ENCODE peak calls at places on chromosomes 7 and 10, in four cellular contexts. One of them, this sample, is unnamed.

GRCh38 chr10:76743169-76743568 is 894.4 kb downstream of the KCNMA1 start:
- DNase-seq in SW480: no peak
- DNase-seq in vagina: no peak
- DNase-seq in A549: no peak
- DNase-seq in this sample: no peak

GRCh38 chr7:97298561-97298960 is 181.1 kb downstream of the SDHAF3 start:
- DNase-seq in vagina: no peak
- DNase-seq in SW480: no peak
- DNase-seq in A549: peak; percentile 3
- DNase-seq in this sample: no peak

GRCh38 chr7:100983451-100984187 is 14.3 kb downstream of the MUC12 start:
- DNase-seq in SW480: peak; percentile 54
- DNase-seq in A549: peak; percentile 91
- DNase-seq in vagina: no peak
- DNase-seq in this sample: peak; percentile 84

GRCh38 chr10:14186245-14186644 is 144.5 kb downstream of the FRMD4A start:
- DNase-seq in A549: peak; percentile 17
- DNase-seq in SW480: peak; percentile 43
- DNase-seq in vagina: no peak
- DNase-seq in this sample: no peak

GRCh38 chr10:117597216-117597615 is 54.7 kb downstream of the EMX2 start:
- DNase-seq in vagina: no peak
- DNase-seq in SW480: no peak
- DNase-seq in A549: no peak
- DNase-seq in this sample: no peak

GRCh38 chr7:23471090-23471859 is 984 bp upstream of the IGF2BP3 start:
- DNase-seq in vagina: no peak
- DNase-seq in A549: peak; percentile 92
- DNase-seq in SW480: peak; percentile 81
- DNase-seq in this sample: peak; percentile 86

GRCh38 chr10:7605565-7606295 is 61.0 kb downstream of the ITIH5 start:
- DNase-seq in A549: no peak
- DNase-seq in vagina: no peak
- DNase-seq in SW480: peak; percentile 9
- DNase-seq in this sample: no peak

GRCh38 chr10:5692476-5693358 is 8.1 kb downstream of the TASOR2 start:
- DNase-seq in SW480: peak; percentile 36
- DNase-seq in A549: peak; percentile 55
- DNase-seq in vagina: no peak
- DNase-seq in this sample: no peak

GRCh38 chr7:100147278-100147677 is 1.4 kb upstream of the LAMTOR4 start:
- DNase-seq in SW480: no peak
- DNase-seq in A549: no peak
- DNase-seq in vagina: no peak
- DNase-seq in this sample: no peak

GRCh38 chr7:2980406-2981102 is 63.1 kb downstream of the CARD11 start:
- DNase-seq in SW480: no peak
- DNase-seq in vagina: no peak
- DNase-seq in A549: no peak
- DNase-seq in this sample: no peak

GRCh38 chr10:84328303-84329093 is at the start of gene CCSER2:
- DNase-seq in vagina: peak; percentile 97
- DNase-seq in SW480: peak; percentile 83
- DNase-seq in A549: peak; percentile 95
- DNase-seq in this sample: peak; percentile 95

GRCh38 chr7:119482671-119483070 is 790.3 kb upstream of the KCND2 start:
- DNase-seq in SW480: no peak
- DNase-seq in A549: no peak
- DNase-seq in vagina: no peak
- DNase-seq in this sample: no peak

GRCh38 chr10:5858811-5859210 is 30.9 kb downstream of the ANKRD16 start:
- DNase-seq in vagina: no peak
- DNase-seq in SW480: no peak
- DNase-seq in A549: no peak
- DNase-seq in this sample: no peak

GRCh38 chr7:44161371-44161770 is 20.2 kb upstream of the MYL7 start:
- DNase-seq in vagina: no peak
- DNase-seq in A549: no peak
- DNase-seq in SW480: no peak
- DNase-seq in this sample: no peak

This sample was measured in LoVo.